ENCODE peak calls at places on chromosome 10, in four cellular contexts. R, M, W and G are unnamed samples.

GRCh38 chr10:11434323-11434722 is 177.1 kb downstream of the USP6NL start:
- DNase-seq in M (no peak), R (peak; percentile 74), W (peak; percentile 16), G (no peak)

GRCh38 chr10:105146436-105146835 is 505.3 kb downstream of the SORCS3 start:
- DNase-seq in M (no peak), W (no peak), R (no peak), G (no peak)

GRCh38 chr10:96896884-96897589 is 64.9 kb downstream of the LCOR start:
- DNase-seq in W (no peak), R (no peak), M (no peak), G (no peak)

GRCh38 chr10:14184841-14185500 is 145.8 kb downstream of the FRMD4A start:
- DNase-seq in M (no peak), W (peak; percentile 94), R (no peak), G (peak; percentile 72)

GRCh38 chr10:8296090-8296741 is 241.7 kb downstream of the GATA3 start:
- DNase-seq in R (no peak), M (peak; percentile 54), W (no peak), G (no peak)

GRCh38 chr10:117413928-117414618 is 38.8 kb upstream of the PDZD8 start:
- DNase-seq in W (peak; percentile 16), R (no peak), M (no peak), G (no peak)

GRCh38 chr10:110395350-110396283 is 90.9 kb upstream of the SMNDC1 start:
- DNase-seq in M (no peak), W (peak; percentile 64), R (no peak), G (peak; percentile 91)

GRCh38 chr10:130492266-130492934 is 356.2 kb downstream of the GLRX3 start:
- DNase-seq in W (no peak), M (no peak), R (no peak), G (no peak)

GRCh38 chr10:67772894-67773511 is 65.0 kb downstream of the DNAJC12 start:
- DNase-seq in M (no peak), W (no peak), R (no peak), G (peak; percentile 90)

GRCh38 chr10:33335550-33335799 is 1.0 kb upstream of the NRP1 start:
- DNase-seq in W (no peak), M (no peak), R (no peak), G (no peak)

GRCh38 chr10:118701529-118702323 is 53.0 kb downstream of the CACUL1 start:
- DNase-seq in R (no peak), M (no peak), W (no peak), G (peak; percentile 0)
- TF ChIP-seq TCF12 in R (no peak), M (no peak), W (no peak), G (no peak)

DNA sequence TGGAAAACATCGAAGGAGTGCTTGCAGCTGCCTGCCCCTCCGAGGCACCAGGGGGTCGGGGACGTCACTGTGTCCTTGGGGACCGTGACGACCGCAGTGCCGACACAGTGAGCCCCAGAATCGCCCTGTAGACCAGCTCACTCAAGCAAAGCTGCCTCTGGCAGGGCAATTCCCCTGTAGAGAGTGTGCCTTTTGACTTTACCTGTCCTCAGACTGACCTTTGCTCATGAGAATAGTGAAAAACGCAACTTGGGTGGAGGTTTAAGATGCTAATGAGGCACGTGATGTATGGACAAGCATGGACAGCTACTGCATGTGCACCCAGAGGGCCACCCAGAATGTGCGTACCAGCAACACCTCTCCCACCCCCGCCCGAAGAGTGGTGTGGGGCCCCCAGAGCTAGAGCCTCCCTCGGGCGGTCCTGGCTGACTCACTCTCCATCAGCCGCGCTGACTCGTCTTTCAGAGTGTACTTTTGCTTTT is 271.9 kb downstream of the ADARB2 start:
- DNase-seq in W (no peak), M (no peak), R (no peak), G (peak; percentile 27)
- TF ChIP-seq TCF12 in W (no peak), M (no peak), R (no peak), G (no peak)

GRCh38 chr10:120819366-120819765 is 31.8 kb upstream of the WDR11 start:
- DNase-seq in W (no peak), R (no peak), M (no peak), G (no peak)
- TF ChIP-seq TCF12 in W (no peak), R (no peak), M (no peak), G (no peak)

GRCh38 chr10:54854389-54854788 is 53.4 kb upstream of the PCDH15 start:
- DNase-seq in M (no peak), W (no peak), R (no peak), G (no peak)
- TF ChIP-seq TCF12 in M (no peak), W (no peak), R (no peak), G (no peak)

DNA sequence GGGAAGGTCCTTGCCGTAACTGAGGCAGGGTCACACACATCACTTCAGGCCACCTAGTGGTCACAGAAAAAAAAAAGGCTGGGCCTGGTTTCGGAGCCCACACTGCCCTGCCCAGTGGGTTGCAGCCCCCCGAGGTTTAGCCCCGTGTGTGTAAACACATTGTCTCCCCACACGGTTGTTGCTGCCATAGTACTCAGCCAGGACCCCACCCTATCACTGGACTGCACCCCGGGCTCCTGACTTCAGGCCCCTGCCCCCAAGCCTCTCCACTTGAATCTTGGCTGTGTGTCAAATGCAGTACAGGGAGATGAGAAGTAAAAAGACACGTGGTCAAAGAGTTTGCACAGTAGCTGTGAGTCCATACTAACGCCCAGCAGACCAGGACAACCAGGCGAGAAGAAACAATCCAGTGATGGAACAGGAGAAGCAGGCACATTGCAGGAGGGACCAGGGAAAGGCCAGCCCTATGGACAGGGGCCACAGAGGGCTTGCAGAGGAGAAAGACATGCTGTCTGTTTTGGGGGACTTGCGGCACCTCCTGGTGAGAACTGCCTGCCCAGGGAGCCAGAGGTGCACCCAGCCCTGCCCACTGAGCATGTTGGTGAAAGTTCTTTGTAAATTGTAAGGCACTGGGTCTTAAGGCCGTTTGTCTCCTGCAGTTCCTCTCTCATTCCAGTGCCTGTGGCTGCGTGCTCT is 91.3 kb upstream of the MACROH2A2 start:
- DNase-seq in W (no peak), M (peak; percentile 60), R (peak; percentile 49), G (no peak)
- TF ChIP-seq TCF12 in W (no peak), M (no peak), R (no peak), G (no peak)

GRCh38 chr10:21052072-21052708 is 155.1 kb upstream of the NEBL start:
- DNase-seq in W (no peak), M (no peak), R (no peak), G (no peak)
- TF ChIP-seq TCF12 in W (no peak), M (no peak), R (no peak), G (no peak)